ENCODE peak calls at places on chromosomes 13 and 19, in four cellular contexts. C is astrocyte, W is omental fat pad, O is neural crest cell. M is an unnamed sample.

GRCh38 chr19:1747285-1748114 is 5.8 kb upstream of the ONECUT3 start:
- DNase-seq in C (peak; percentile 86), W (no peak), O (no peak), M (peak; percentile 91)

GRCh38 chr19:49580264-49581006 is at the start of gene NOSIP:
- DNase-seq in C (peak; percentile 94), W (peak; percentile 65), O (peak; percentile 93), M (peak; percentile 96)

GRCh38 chr19:38713865-38714264 is 30.4 kb downstream of the CAPN12 start:
- DNase-seq in C (no peak), W (no peak), O (no peak), M (no peak)

GRCh38 chr13:42274386-42275097 is 2.6 kb downstream of the AKAP11 start:
- DNase-seq in C (no peak), W (no peak), O (no peak), M (no peak)

GRCh38 chr13:36288794-36289391 is 8.7 kb downstream of the CCDC169 start:
- DNase-seq in C (no peak), W (no peak), O (no peak), M (no peak)

GRCh38 chr19:17049711-17050280 is 23.2 kb upstream of the CPAMD8 start:
- DNase-seq in C (peak; percentile 63), W (no peak), O (no peak), M (peak; percentile 77)

GRCh38 chr13:50842711-50843255 is 709 bp downstream of the DLEU7 start:
- DNase-seq in C (no peak), W (no peak), O (no peak), M (no peak)

GRCh38 chr19:11833541-11833940 is 15.0 kb upstream of the ZNF439 start:
- DNase-seq in C (no peak), W (no peak), O (no peak), M (no peak)

GRCh38 chr13:41050041-41050440 is 11.3 kb upstream of the WBP4 start:
- DNase-seq in C (no peak), W (no peak), O (no peak), M (no peak)

GRCh38 chr19:11576186-11576585 is 1.3 kb downstream of the ACP5 start:
- DNase-seq in C (no peak), W (no peak), O (no peak), M (no peak)

M was measured in fibroblast of lung.